ENCODE peak calls at places on chromosome 1, in six cellular contexts. R, S, V, E, G and J are unnamed samples.
A peak's percentile ranks its signal among the peaks of the same experiment; 100 is the strongest.

GRCh38 chr1:204633665-204634064 is 51.9 kb downstream of the LRRN2 start:
- ATAC-seq in G (no peak), V (no peak), R (no peak), S (peak; percentile 15), E (no peak), J (no peak)

GRCh38 chr1:3089490-3089889 is 20.5 kb downstream of the PRDM16 start:
- ATAC-seq in R (no peak), V (no peak), S (no peak), G (no peak), E (no peak), J (no peak)

GRCh38 chr1:203663294-203663693 is 36.7 kb downstream of the ATP2B4 start:
- ATAC-seq in V (no peak), R (peak; percentile 72), G (peak; percentile 92), E (no peak), S (peak; percentile 69), J (peak; percentile 45)

GRCh38 chr1:37038703-37039093 is 4.4 kb upstream of the GRIK3 start:
- ATAC-seq in E (no peak), S (no peak), G (no peak), V (no peak), R (no peak), J (no peak)

GRCh38 chr1:184843732-184844495 is 89.3 kb upstream of the EDEM3 start:
- ATAC-seq in E (no peak), R (peak; percentile 100), V (peak; percentile 80), G (no peak), S (no peak), J (no peak)

GRCh38 chr1:169892819-169893644 is 664 bp downstream of the SCYL3 start:
- ATAC-seq in E (peak; percentile 11), V (peak; percentile 9), R (no peak), S (peak; percentile 25), G (no peak), J (peak; percentile 5)

GRCh38 chr1:26827663-26828062 is 1.2 kb downstream of the ZDHHC18 start:
- ATAC-seq in R (no peak), G (no peak), V (no peak), E (no peak), S (no peak), J (no peak)

GRCh38 chr1:229582011-229582694 is 23.6 kb upstream of the ABCB10 start:
- ATAC-seq in V (peak; percentile 15), E (peak; percentile 86), R (no peak), G (peak; percentile 13), S (peak; percentile 64), J (peak; percentile 58)

GRCh38 chr1:192489748-192490147 is 85.8 kb upstream of the RGS1 start:
- ATAC-seq in V (no peak), G (peak; percentile 90), S (peak; percentile 94), E (no peak), R (peak; percentile 92), J (peak; percentile 76)
- TF ChIP-seq EP300 in V (no peak), G (no peak), S (no peak), E (no peak), R (no peak), J (no peak)

GRCh38 chr1:107362468-107362867 is 221.6 kb downstream of the NTNG1 start:
- ATAC-seq in S (no peak), G (no peak), V (no peak), R (peak; percentile 78), E (no peak), J (no peak)

GRCh38 chr1:107365874-107366273 is 225.0 kb downstream of the NTNG1 start:
- ATAC-seq in R (no peak), V (no peak), E (no peak), G (no peak), S (no peak), J (no peak)
- TF ChIP-seq EP300 in R (no peak), V (no peak), E (no peak), G (no peak), S (no peak), J (no peak)

GRCh38 chr1:227759345-227760300 is 24.4 kb downstream of the SNAP47 start:
- ATAC-seq in E (no peak), R (no peak), V (no peak), G (no peak), S (peak; percentile 59), J (peak; percentile 77)
- TF ChIP-seq EP300 in E (no peak), R (no peak), V (no peak), G (no peak), S (no peak), J (no peak)

GRCh38 chr1:44642255-44642654 is 32.0 kb downstream of the TMEM53 start:
- ATAC-seq in S (no peak), R (no peak), G (no peak), V (no peak), E (no peak), J (no peak)
- TF ChIP-seq EP300 in S (no peak), R (no peak), G (no peak), V (no peak), E (no peak), J (no peak)